ENCODE peak calls at places on chromosome 1, in seven cellular contexts. One of them, this sample, is unnamed.
A peak's percentile ranks its signal among the peaks of the same experiment; 100 is the strongest.

GRCh38 chr1:25672763-25673409 is 56.3 kb downstream of the MAN1C1 start:
- DNase-seq in RWPE1: no peak
- DNase-seq in cardiac muscle cell: no peak
- DNase-seq in CD8-positive, alpha-beta T cell: no peak
- DNase-seq in adrenal gland: no peak
- DNase-seq in epithelial cell of esophagus: no peak
- DNase-seq in astrocyte: peak; percentile 48
- DNase-seq in this sample: no peak

GRCh38 chr1:23810818-23811420 is 10.4 kb upstream of the GALE start:
- DNase-seq in epithelial cell of esophagus: peak; percentile 61
- DNase-seq in cardiac muscle cell: peak; percentile 41
- DNase-seq in RWPE1: no peak
- DNase-seq in adrenal gland: peak; percentile 40
- DNase-seq in astrocyte: no peak
- DNase-seq in CD8-positive, alpha-beta T cell: peak; percentile 57
- DNase-seq in this sample: no peak

GRCh38 chr1:22920734-22921451 is 51.8 kb downstream of the LACTBL1 start:
- DNase-seq in astrocyte: no peak
- DNase-seq in epithelial cell of esophagus: no peak
- DNase-seq in CD8-positive, alpha-beta T cell: no peak
- DNase-seq in RWPE1: no peak
- DNase-seq in cardiac muscle cell: no peak
- DNase-seq in adrenal gland: no peak
- DNase-seq in this sample: peak; percentile 54

GRCh38 chr1:91428182-91428798 is 23.7 kb upstream of the HFM1 start:
- DNase-seq in CD8-positive, alpha-beta T cell: no peak
- DNase-seq in RWPE1: no peak
- DNase-seq in astrocyte: no peak
- DNase-seq in epithelial cell of esophagus: no peak
- DNase-seq in adrenal gland: no peak
- DNase-seq in cardiac muscle cell: peak; percentile 19
- DNase-seq in this sample: no peak

GRCh38 chr1:239361403-239361802 is 25.0 kb upstream of the CHRM3 start:
- DNase-seq in cardiac muscle cell: peak; percentile 3
- DNase-seq in astrocyte: peak; percentile 98
- DNase-seq in adrenal gland: no peak
- DNase-seq in epithelial cell of esophagus: peak; percentile 79
- DNase-seq in CD8-positive, alpha-beta T cell: no peak
- DNase-seq in RWPE1: peak; percentile 59
- DNase-seq in this sample: no peak

GRCh38 chr1:82386365-82387069 is 585.8 kb downstream of the ADGRL2 start:
- DNase-seq in RWPE1: no peak
- DNase-seq in cardiac muscle cell: no peak
- DNase-seq in epithelial cell of esophagus: peak; percentile 46
- DNase-seq in adrenal gland: no peak
- DNase-seq in astrocyte: peak; percentile 1
- DNase-seq in CD8-positive, alpha-beta T cell: no peak
- DNase-seq in this sample: no peak

GRCh38 chr1:179369751-179370341 is 4.1 kb downstream of the AXDND1 start:
- DNase-seq in adrenal gland: no peak
- DNase-seq in astrocyte: peak; percentile 37
- DNase-seq in cardiac muscle cell: peak; percentile 82
- DNase-seq in epithelial cell of esophagus: peak; percentile 74
- DNase-seq in RWPE1: peak; percentile 70
- DNase-seq in CD8-positive, alpha-beta T cell: no peak
- DNase-seq in this sample: no peak

GRCh38 chr1:1827456-1827855 is 49.2 kb upstream of the NADK start:
- DNase-seq in epithelial cell of esophagus: peak; percentile 27
- DNase-seq in cardiac muscle cell: no peak
- DNase-seq in astrocyte: no peak
- DNase-seq in CD8-positive, alpha-beta T cell: no peak
- DNase-seq in adrenal gland: no peak
- DNase-seq in RWPE1: no peak
- DNase-seq in this sample: no peak

GRCh38 chr1:214004014-214004413 is 16.2 kb downstream of the PROX1 start:
- DNase-seq in RWPE1: no peak
- DNase-seq in cardiac muscle cell: no peak
- DNase-seq in astrocyte: no peak
- DNase-seq in CD8-positive, alpha-beta T cell: no peak
- DNase-seq in adrenal gland: no peak
- DNase-seq in epithelial cell of esophagus: no peak
- DNase-seq in this sample: no peak

GRCh38 chr1:166489670-166490436 is 323.1 kb upstream of the FAM78B start:
- DNase-seq in astrocyte: no peak
- DNase-seq in CD8-positive, alpha-beta T cell: peak; percentile 74
- DNase-seq in RWPE1: peak; percentile 2
- DNase-seq in cardiac muscle cell: no peak
- DNase-seq in epithelial cell of esophagus: peak; percentile 20
- DNase-seq in adrenal gland: peak; percentile 17
- DNase-seq in this sample: no peak

GRCh38 chr1:198850196-198850595 is 211.4 kb downstream of the PTPRC start:
- DNase-seq in astrocyte: no peak
- DNase-seq in adrenal gland: no peak
- DNase-seq in cardiac muscle cell: no peak
- DNase-seq in CD8-positive, alpha-beta T cell: no peak
- DNase-seq in epithelial cell of esophagus: peak; percentile 75
- DNase-seq in RWPE1: peak; percentile 45
- DNase-seq in this sample: no peak

GRCh38 chr1:117664314-117664713 is 58.5 kb downstream of the TENT5C start:
- DNase-seq in CD8-positive, alpha-beta T cell: no peak
- DNase-seq in cardiac muscle cell: no peak
- DNase-seq in astrocyte: no peak
- DNase-seq in RWPE1: no peak
- DNase-seq in adrenal gland: no peak
- DNase-seq in epithelial cell of esophagus: no peak
- DNase-seq in this sample: no peak

GRCh38 chr1:214026985-214027384 is 39.2 kb downstream of the PROX1 start:
- DNase-seq in CD8-positive, alpha-beta T cell: no peak
- DNase-seq in cardiac muscle cell: no peak
- DNase-seq in RWPE1: no peak
- DNase-seq in adrenal gland: no peak
- DNase-seq in astrocyte: no peak
- DNase-seq in epithelial cell of esophagus: no peak
- DNase-seq in this sample: no peak

GRCh38 chr1:156356875-156357534 is 12.0 kb upstream of the RHBG start:
- DNase-seq in adrenal gland: no peak
- DNase-seq in epithelial cell of esophagus: peak; percentile 74
- DNase-seq in cardiac muscle cell: no peak
- DNase-seq in RWPE1: peak; percentile 89
- DNase-seq in astrocyte: no peak
- DNase-seq in CD8-positive, alpha-beta T cell: peak; percentile 73
- DNase-seq in this sample: no peak

GRCh38 chr1:156359973-156360372 is 9.0 kb upstream of the RHBG start:
- DNase-seq in astrocyte: no peak
- DNase-seq in CD8-positive, alpha-beta T cell: no peak
- DNase-seq in adrenal gland: no peak
- DNase-seq in RWPE1: no peak
- DNase-seq in epithelial cell of esophagus: peak; percentile 43
- DNase-seq in cardiac muscle cell: peak; percentile 51
- DNase-seq in this sample: no peak

GRCh38 chr1:156356262-156356874 is 12.6 kb upstream of the RHBG start:
- DNase-seq in astrocyte: no peak
- DNase-seq in RWPE1: no peak
- DNase-seq in cardiac muscle cell: no peak
- DNase-seq in CD8-positive, alpha-beta T cell: no peak
- DNase-seq in adrenal gland: no peak
- DNase-seq in epithelial cell of esophagus: no peak
- DNase-seq in this sample: no peak

GRCh38 chr1:156360534-156360933 is 8.5 kb upstream of the RHBG start:
- DNase-seq in astrocyte: no peak
- DNase-seq in epithelial cell of esophagus: no peak
- DNase-seq in cardiac muscle cell: no peak
- DNase-seq in CD8-positive, alpha-beta T cell: no peak
- DNase-seq in RWPE1: no peak
- DNase-seq in adrenal gland: no peak
- DNase-seq in this sample: no peak

GRCh38 chr1:156357977-156358376 is 11.0 kb upstream of the RHBG start:
- DNase-seq in adrenal gland: no peak
- DNase-seq in astrocyte: no peak
- DNase-seq in RWPE1: no peak
- DNase-seq in epithelial cell of esophagus: no peak
- DNase-seq in cardiac muscle cell: no peak
- DNase-seq in CD8-positive, alpha-beta T cell: no peak
- DNase-seq in this sample: no peak
- TF ChIP-seq CTCF in adrenal gland: no peak
- TF ChIP-seq CTCF in astrocyte: no peak
- TF ChIP-seq CTCF in RWPE1: no peak
- TF ChIP-seq CTCF in epithelial cell of esophagus: no peak
- TF ChIP-seq CTCF in cardiac muscle cell: no peak
- TF ChIP-seq CTCF in CD8-positive, alpha-beta T cell: no peak
- TF ChIP-seq CTCF in this sample: no peak

DNA sequence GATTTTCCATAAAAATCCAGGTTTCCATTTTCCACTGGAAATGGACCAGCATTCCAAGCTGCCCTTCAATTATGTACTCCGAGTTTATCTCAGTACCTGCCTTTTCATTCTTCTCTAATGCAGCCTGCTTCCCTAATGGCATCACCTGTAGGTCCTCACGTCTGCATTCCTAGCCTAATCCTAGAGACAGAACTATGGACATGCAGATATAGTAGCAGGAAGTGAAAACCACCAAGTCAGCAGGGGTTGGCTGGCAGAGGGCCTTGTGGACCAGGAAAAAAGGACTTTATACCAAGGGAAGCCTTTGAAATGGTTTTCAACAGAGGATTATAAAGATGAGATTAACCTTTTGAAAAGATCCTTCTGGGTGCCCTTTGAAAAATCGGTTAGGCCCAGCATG is 135.7 kb upstream of the L1TD1 start:
- DNase-seq in epithelial cell of esophagus: no peak
- DNase-seq in adrenal gland: no peak
- DNase-seq in RWPE1: no peak
- DNase-seq in astrocyte: no peak
- DNase-seq in CD8-positive, alpha-beta T cell: no peak
- DNase-seq in cardiac muscle cell: no peak
- DNase-seq in this sample: no peak
- TF ChIP-seq CTCF in epithelial cell of esophagus: no peak
- TF ChIP-seq CTCF in adrenal gland: no peak
- TF ChIP-seq CTCF in RWPE1: no peak
- TF ChIP-seq CTCF in astrocyte: no peak
- TF ChIP-seq CTCF in CD8-positive, alpha-beta T cell: no peak
- TF ChIP-seq CTCF in cardiac muscle cell: no peak
- TF ChIP-seq CTCF in this sample: no peak

GRCh38 chr1:223419115-223419514 is 25.9 kb downstream of the CCDC185 start:
- DNase-seq in adrenal gland: no peak
- DNase-seq in CD8-positive, alpha-beta T cell: no peak
- DNase-seq in cardiac muscle cell: no peak
- DNase-seq in epithelial cell of esophagus: no peak
- DNase-seq in RWPE1: no peak
- DNase-seq in astrocyte: no peak
- DNase-seq in this sample: no peak
- TF ChIP-seq CTCF in adrenal gland: no peak
- TF ChIP-seq CTCF in CD8-positive, alpha-beta T cell: no peak
- TF ChIP-seq CTCF in cardiac muscle cell: no peak
- TF ChIP-seq CTCF in epithelial cell of esophagus: no peak
- TF ChIP-seq CTCF in RWPE1: no peak
- TF ChIP-seq CTCF in astrocyte: no peak
- TF ChIP-seq CTCF in this sample: no peak

DNA sequence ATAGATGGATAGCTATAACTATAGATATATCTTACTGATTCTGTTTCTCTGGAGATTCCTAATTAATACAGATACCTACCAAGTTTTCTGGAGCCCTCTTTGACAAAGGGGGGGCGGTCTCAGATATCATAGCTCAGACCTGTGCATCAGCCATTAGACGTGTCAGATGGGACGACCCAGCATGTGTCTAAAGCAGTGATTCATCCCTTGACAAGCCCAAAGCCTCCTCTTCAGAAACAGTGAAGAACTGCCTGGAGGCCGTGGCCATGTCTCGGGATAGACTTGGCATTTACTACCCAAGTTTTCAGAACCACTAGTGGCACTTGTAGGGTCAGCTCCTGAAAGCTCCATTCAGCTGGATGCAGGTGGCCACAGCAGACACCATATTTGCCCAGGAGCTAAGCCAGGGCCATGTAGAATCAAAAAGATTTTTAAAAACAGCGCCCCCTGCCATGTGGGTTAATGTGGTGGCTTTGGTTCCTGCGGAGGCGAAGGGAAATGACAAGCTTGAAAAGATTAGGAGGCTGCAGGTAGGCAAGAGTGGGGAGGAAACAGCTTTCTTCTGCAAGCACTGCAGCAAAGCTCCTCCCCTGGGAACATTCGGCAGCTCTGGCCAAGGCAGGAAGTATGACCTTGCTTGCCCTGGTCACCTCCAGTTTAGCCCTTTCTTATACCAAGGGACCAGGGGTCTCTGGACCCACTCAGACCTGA is 82.2 kb downstream of the FBXO2 start:
- DNase-seq in epithelial cell of esophagus: peak; percentile 52
- DNase-seq in cardiac muscle cell: no peak
- DNase-seq in CD8-positive, alpha-beta T cell: no peak
- DNase-seq in RWPE1: no peak
- DNase-seq in adrenal gland: no peak
- DNase-seq in astrocyte: no peak
- DNase-seq in this sample: no peak
- TF ChIP-seq CTCF in epithelial cell of esophagus: peak; percentile 20
- TF ChIP-seq CTCF in cardiac muscle cell: no peak
- TF ChIP-seq CTCF in CD8-positive, alpha-beta T cell: no peak
- TF ChIP-seq CTCF in RWPE1: no peak
- TF ChIP-seq CTCF in adrenal gland: no peak
- TF ChIP-seq CTCF in astrocyte: no peak
- TF ChIP-seq CTCF in this sample: peak; percentile 42

DNA sequence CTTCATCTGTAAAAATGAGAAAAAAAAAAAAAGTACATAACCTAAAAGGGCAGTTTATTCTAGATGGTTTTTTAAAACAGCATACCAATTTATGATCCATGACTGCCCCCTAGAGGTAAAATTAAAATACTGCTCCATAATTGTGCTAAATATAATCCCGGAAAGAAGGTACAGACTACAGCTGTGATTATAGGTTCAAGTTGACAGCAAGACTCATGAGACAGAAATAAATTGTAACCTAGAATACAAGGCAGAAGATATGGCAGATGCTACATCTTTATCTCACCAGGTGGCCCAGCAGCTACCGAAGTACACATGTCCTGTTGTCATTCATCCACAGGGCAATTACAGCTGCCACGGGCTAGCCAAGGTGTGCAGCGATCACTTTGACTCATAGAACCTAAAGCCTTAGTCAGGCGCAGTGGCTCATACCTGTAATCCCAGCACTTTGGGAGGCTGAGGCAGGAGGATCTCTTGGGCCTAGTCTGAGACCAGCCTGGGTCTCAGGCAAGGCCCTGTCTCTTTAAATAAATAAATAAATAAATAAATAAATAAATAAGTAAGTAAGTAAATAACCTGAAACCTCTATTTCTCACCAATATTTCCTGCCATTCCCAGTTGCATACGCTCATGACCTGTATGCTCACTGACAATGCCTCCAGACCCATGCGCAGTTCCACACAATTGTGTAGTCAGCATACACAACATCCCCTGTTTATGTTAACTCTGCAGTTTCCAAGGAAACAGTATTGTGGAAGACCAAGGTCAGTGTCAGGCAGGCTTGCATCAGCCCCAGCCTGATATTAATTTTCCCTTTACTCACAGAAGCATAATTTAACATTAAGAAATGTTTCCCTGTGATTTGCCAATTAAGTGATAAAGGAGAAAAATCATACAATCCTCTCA is 18.3 kb upstream of the PPIE start:
- DNase-seq in CD8-positive, alpha-beta T cell: no peak
- DNase-seq in epithelial cell of esophagus: peak; percentile 73
- DNase-seq in astrocyte: peak; percentile 26
- DNase-seq in RWPE1: peak; percentile 38
- DNase-seq in cardiac muscle cell: peak; percentile 80
- DNase-seq in adrenal gland: no peak
- DNase-seq in this sample: no peak
- TF ChIP-seq CTCF in CD8-positive, alpha-beta T cell: peak; percentile 91
- TF ChIP-seq CTCF in epithelial cell of esophagus: peak; percentile 43
- TF ChIP-seq CTCF in astrocyte: peak; percentile 68
- TF ChIP-seq CTCF in RWPE1: peak; percentile 75
- TF ChIP-seq CTCF in cardiac muscle cell: peak; percentile 52
- TF ChIP-seq CTCF in adrenal gland: peak; percentile 79
- TF ChIP-seq CTCF in this sample: peak; percentile 90